ENCODE peak calls at places on chromosome 12, in eight cellular contexts. O, R, Z, D, F, B, I and S are unnamed samples.
A peak's percentile ranks its signal among the peaks of the same experiment; 100 is the strongest.

GRCh38 chr12:102824218-102824835 is 92.7 kb downstream of the PAH start:
- DNase-seq in D (peak; percentile 62), R (peak; percentile 7), B (no peak), I (peak; percentile 4), O (peak; percentile 37), F (no peak), Z (peak; percentile 82), S (peak; percentile 82)

GRCh38 chr12:72574138-72574537 is 302.0 kb downstream of the TRHDE start:
- DNase-seq in F (no peak), B (no peak), R (no peak), O (no peak), D (no peak), Z (no peak), I (no peak), S (no peak)

GRCh38 chr12:12839886-12840285 is 26.7 kb downstream of the DDX47 start:
- DNase-seq in D (peak; percentile 87), F (peak; percentile 76), I (peak; percentile 84), B (no peak), Z (peak; percentile 46), R (peak; percentile 87), O (no peak), S (no peak)

GRCh38 chr12:51349026-51349425 is 2.5 kb upstream of the CELA1 start:
- DNase-seq in F (no peak), Z (no peak), B (peak; percentile 50), O (no peak), R (no peak), I (peak; percentile 73), D (peak; percentile 77), S (no peak)

GRCh38 chr12:120797677-120798642 is 72.3 kb downstream of the ACADS start:
- DNase-seq in Z (no peak), R (no peak), I (no peak), O (no peak), D (no peak), F (no peak), B (no peak), S (no peak)

GRCh38 chr12:56300644-56301464 is 724 bp upstream of the CS start:
- DNase-seq in B (no peak), F (no peak), O (no peak), D (no peak), R (no peak), Z (no peak), I (no peak), S (no peak)

GRCh38 chr12:47276253-47277070 is 196.7 kb upstream of the AMIGO2 start:
- DNase-seq in F (peak; percentile 72), Z (no peak), I (peak; percentile 94), B (no peak), R (peak; percentile 49), D (peak; percentile 53), O (no peak), S (no peak)

GRCh38 chr12:13606290-13606689 is 375.1 kb downstream of the GRIN2B start:
- DNase-seq in Z (no peak), O (no peak), D (no peak), F (no peak), R (no peak), I (no peak), B (no peak), S (no peak)

GRCh38 chr12:57772429-57773322 is at the start of gene EEF1AKMT3:
- DNase-seq in F (peak; percentile 41), Z (peak; percentile 94), D (peak; percentile 75), R (no peak), B (no peak), O (peak; percentile 75), I (no peak), S (peak; percentile 86)

GRCh38 chr12:51322452-51322851 is 1.5 kb downstream of the BIN2 start:
- DNase-seq in O (no peak), F (no peak), B (no peak), R (no peak), Z (no peak), D (no peak), I (no peak), S (no peak)

GRCh38 chr12:113048716-113049127 is 7.8 kb upstream of the DTX1 start:
- DNase-seq in R (peak; percentile 59), Z (no peak), O (no peak), D (peak; percentile 92), F (peak; percentile 71), B (no peak), I (peak; percentile 40), S (peak; percentile 78)

GRCh38 chr12:92123780-92124707 is 21.6 kb downstream of the BTG1 start:
- DNase-seq in I (no peak), R (no peak), B (no peak), O (no peak), F (peak; percentile 51), Z (no peak), D (no peak), S (no peak)

GRCh38 chr12:3998968-3999792 is 126.0 kb upstream of the PARP11 start:
- DNase-seq in I (peak; percentile 97), B (no peak), O (no peak), Z (peak; percentile 32), R (no peak), D (no peak), F (no peak), S (no peak)

GRCh38 chr12:33006106-33006505 is 109.5 kb upstream of the PKP2 start:
- DNase-seq in D (no peak), Z (no peak), F (no peak), R (no peak), I (no peak), B (no peak), O (no peak), S (no peak)

GRCh38 chr12:30902001-30902400 is 24.5 kb upstream of the TSPAN11 start:
- DNase-seq in R (no peak), I (no peak), B (no peak), D (no peak), Z (no peak), O (no peak), F (no peak), S (no peak)

GRCh38 chr12:26187429-26187828 is 7.9 kb upstream of the SSPN start:
- DNase-seq in B (no peak), O (no peak), Z (no peak), R (no peak), I (no peak), D (no peak), F (no peak), S (peak; percentile 24)

GRCh38 chr12:113996026-113996425 is 29.9 kb upstream of the RBM19 start:
- DNase-seq in O (no peak), F (no peak), I (no peak), Z (no peak), R (no peak), D (no peak), B (no peak), S (peak; percentile 77)

GRCh38 chr12:42725839-42726238 is 136.3 kb upstream of the PRICKLE1 start:
- DNase-seq in D (peak; percentile 70), O (no peak), B (peak; percentile 38), I (peak; percentile 66), R (peak; percentile 92), F (peak; percentile 93), Z (no peak), S (no peak)

GRCh38 chr12:61923152-61923551 is 337.1 kb upstream of the USP15 start:
- DNase-seq in D (no peak), I (no peak), Z (no peak), O (no peak), B (no peak), R (no peak), F (no peak), S (no peak)

GRCh38 chr12:18808221-18808620 is 70.3 kb downstream of the CAPZA3 start:
- DNase-seq in B (no peak), I (no peak), F (no peak), O (no peak), D (no peak), Z (no peak), R (no peak), S (no peak)

GRCh38 chr12:57152408-57153038 is 5.1 kb upstream of the LRP1-AS start:
- DNase-seq in O (peak; percentile 59), B (no peak), D (peak; percentile 61), R (peak; percentile 58), I (peak; percentile 38), F (peak; percentile 74), Z (peak; percentile 94), S (peak; percentile 68)

GRCh38 chr12:54386781-54387467 is 2.4 kb upstream of the ZNF385A start:
- DNase-seq in B (no peak), R (no peak), O (no peak), F (no peak), I (no peak), D (no peak), Z (peak; percentile 87), S (no peak)
- H3K4me3 ChIP-seq in B (no peak overlapping the region), R (no peak overlapping the region), O (no peak overlapping the region), F (no peak overlapping the region), I (no peak overlapping the region), D (no peak overlapping the region), Z (no peak overlapping the region), S (no peak overlapping the region)

GRCh38 chr12:1533205-1533601 is 61.2 kb downstream of the FBXL14 start:
- DNase-seq in R (peak; percentile 51), Z (peak; percentile 65), I (no peak), F (no peak), D (peak; percentile 42), O (no peak), B (no peak), S (no peak)
- H3K4me3 ChIP-seq in R (peak overlapping the region; percentile 18), Z (no peak overlapping the region), I (no peak overlapping the region), F (no peak overlapping the region), D (peak overlapping the region; percentile 66), O (no peak overlapping the region), B (peak overlapping the region; percentile 28), S (no peak overlapping the region)

GRCh38 chr12:95203477-95203843 is 13.8 kb downstream of the FGD6 start:
- DNase-seq in R (no peak), D (peak; percentile 48), B (no peak), Z (no peak), F (no peak), I (no peak), O (no peak), S (no peak)
- H3K4me3 ChIP-seq in R (no peak overlapping the region), D (peak overlapping the region; percentile 64), B (no peak overlapping the region), Z (no peak overlapping the region), F (no peak overlapping the region), I (no peak overlapping the region), O (no peak overlapping the region), S (no peak overlapping the region)

GRCh38 chr12:6464531-6464930 is 5.9 kb downstream of the VAMP1 start:
- DNase-seq in F (no peak), I (no peak), R (no peak), Z (peak; percentile 64), B (no peak), O (no peak), D (no peak), S (no peak)

GRCh38 chr12:6463858-6464257 is 6.6 kb downstream of the VAMP1 start:
- DNase-seq in B (no peak), O (no peak), R (no peak), D (no peak), Z (peak; percentile 46), I (no peak), F (no peak), S (no peak)

GRCh38 chr12:6462234-6462995 is 8.1 kb downstream of the VAMP1 start:
- DNase-seq in D (no peak), O (no peak), F (no peak), B (no peak), Z (peak; percentile 73), R (no peak), I (no peak), S (no peak)

GRCh38 chr12:6461401-6462233 is 8.9 kb downstream of the VAMP1 start:
- DNase-seq in O (no peak), Z (peak; percentile 87), D (no peak), F (no peak), B (no peak), I (peak; percentile 63), R (no peak), S (no peak)

DNA sequence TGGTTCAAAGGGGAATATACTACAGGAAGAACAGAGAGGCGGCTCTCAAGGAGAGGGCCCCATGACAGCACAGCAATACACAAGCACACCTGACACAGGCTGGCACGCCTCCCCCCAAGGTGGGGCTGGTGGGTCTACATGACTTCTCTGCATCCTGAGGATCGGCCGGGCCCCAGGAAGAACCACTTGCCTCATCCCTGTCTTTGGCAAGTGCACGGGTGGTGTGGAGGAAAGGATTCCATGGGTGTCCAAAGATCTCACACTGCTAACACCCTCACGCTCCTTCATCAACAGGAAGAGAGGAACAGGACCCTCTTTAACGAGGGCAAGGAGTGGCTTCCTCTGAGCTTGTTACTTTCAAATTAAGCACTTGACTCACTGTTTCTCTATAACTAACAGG is 7.3 kb downstream of the VAMP1 start:
- DNase-seq in F (no peak), I (no peak), Z (peak; percentile 84), D (no peak), B (no peak), O (no peak), R (no peak), S (no peak)
- H3K4me3 ChIP-seq in F (no peak overlapping the region), I (no peak overlapping the region), Z (no peak overlapping the region), D (no peak overlapping the region), B (no peak overlapping the region), O (no peak overlapping the region), R (no peak overlapping the region), S (no peak overlapping the region)